ENCODE peak calls at places on chromosomes 6 and 20, in five cellular contexts. K is tibial nerve; X is CD8-positive, alpha-beta T cell; G is psoas muscle; B is WERI-Rb-1. U is an unnamed sample.
A peak's percentile ranks its signal among the peaks of the same experiment; 100 is the strongest.

GRCh38 chr6:144152334-144152900 is 2.1 kb downstream of the STX11 start:
- DNase-seq in K (no peak), G (no peak), X (no peak), B (no peak), U (no peak)

GRCh38 chr6:150696156-150696555 is 96.5 kb downstream of the PLEKHG1 start:
- DNase-seq in B (no peak), G (no peak), K (no peak), X (no peak), U (no peak)

GRCh38 chr6:75065524-75065923 is 140.3 kb downstream of the COL12A1 start:
- DNase-seq in K (no peak), G (no peak), X (no peak), B (no peak), U (no peak)

GRCh38 chr6:44278316-44278715 is 8.1 kb downstream of the TMEM151B start:
- DNase-seq in X (no peak), G (no peak), B (peak; percentile 69), K (no peak), U (no peak)

GRCh38 chr6:31386977-31387376 is 16.4 kb upstream of the MICA start:
- DNase-seq in K (no peak), B (no peak), X (no peak), G (no peak), U (no peak)

GRCh38 chr6:87281426-87281825 is 41.0 kb upstream of the SMIM8 start:
- DNase-seq in X (no peak), K (no peak), B (no peak), G (no peak), U (no peak)

GRCh38 chr6:72931325-72931903 is 293.9 kb downstream of the KHDC1L start:
- DNase-seq in G (no peak), B (peak; percentile 52), K (no peak), X (no peak), U (no peak)

GRCh38 chr6:16909599-16910360 is 148.5 kb upstream of the ATXN1 start:
- DNase-seq in B (no peak), X (no peak), G (no peak), K (no peak), U (no peak)

GRCh38 chr6:105317607-105318533 is 85.0 kb downstream of the PREP start:
- DNase-seq in G (no peak), B (peak; percentile 16), K (no peak), X (peak; percentile 30), U (no peak)

GRCh38 chr6:111423960-111424846 is 58.8 kb downstream of the REV3L start:
- DNase-seq in X (no peak), G (no peak), B (no peak), K (no peak), U (no peak)

GRCh38 chr6:158142789-158143188 is 25.3 kb downstream of the SERAC1 start:
- DNase-seq in K (no peak), X (no peak), G (no peak), B (no peak), U (no peak)

GRCh38 chr20:63230800-63231268 is 4.9 kb upstream of the BIRC7 start:
- DNase-seq in K (no peak), B (peak; percentile 85), X (peak; percentile 16), G (peak; percentile 52), U (peak; percentile 79)

GRCh38 chr6:100176321-100176950 is 182.4 kb upstream of the MCHR2 start:
- DNase-seq in X (no peak), B (no peak), G (no peak), K (no peak), U (no peak)

GRCh38 chr20:51533291-51534172 is 9.0 kb downstream of the NFATC2 start:
- DNase-seq in G (no peak), X (no peak), B (no peak), K (no peak), U (peak; percentile 15)

GRCh38 chr6:111874030-111874425 is 776 bp upstream of the FYN start:
- DNase-seq in X (peak; percentile 78), B (no peak), K (no peak), G (peak; percentile 27), U (no peak)

GRCh38 chr6:161546632-161547031 is 272.8 kb upstream of the AGPAT4 start:
- DNase-seq in G (no peak), K (no peak), B (no peak), X (no peak), U (no peak)
- TF ChIP-seq CTCF in G (no peak), K (no peak), B (no peak), X (no peak), U (no peak)

DNA sequence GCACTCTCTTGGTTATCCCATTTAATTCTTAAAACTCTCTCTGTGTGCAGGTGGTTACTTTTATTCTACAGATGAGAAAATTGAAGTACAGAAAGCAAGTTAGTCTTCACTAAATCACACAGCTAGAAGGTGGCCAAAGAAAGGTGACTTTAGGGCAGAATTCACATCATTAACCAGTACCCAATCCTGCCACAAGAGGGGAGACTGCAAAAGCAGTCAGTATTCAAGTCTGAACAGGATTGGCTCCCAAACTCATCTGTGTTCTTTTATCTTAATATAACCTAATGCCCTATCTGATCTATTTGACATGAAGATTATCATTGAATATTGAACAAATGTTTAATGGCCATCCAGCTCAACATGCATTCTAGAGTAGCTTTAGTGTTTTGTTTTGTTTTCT is 225.3 kb upstream of the FAM83B start:
- DNase-seq in B (peak; percentile 19), G (no peak), X (no peak), K (no peak), U (no peak)
- TF ChIP-seq CTCF in B (peak; percentile 68), G (no peak), X (no peak), K (peak; percentile 20), U (peak; percentile 76)

GRCh38 chr6:156752666-156753301 is 24.4 kb upstream of the ARID1B start:
- DNase-seq in X (no peak), G (peak; percentile 25), K (no peak), B (peak; percentile 26), U (no peak)
- TF ChIP-seq CTCF in X (no peak), G (peak; percentile 20), K (no peak), B (peak; percentile 59), U (no peak)

GRCh38 chr6:52536424-52536916 is 40.4 kb downstream of the TRAM2 start:
- DNase-seq in B (no peak), X (no peak), G (no peak), K (no peak), U (no peak)
- TF ChIP-seq CTCF in B (no peak), X (no peak), G (no peak), K (no peak), U (no peak)

DNA sequence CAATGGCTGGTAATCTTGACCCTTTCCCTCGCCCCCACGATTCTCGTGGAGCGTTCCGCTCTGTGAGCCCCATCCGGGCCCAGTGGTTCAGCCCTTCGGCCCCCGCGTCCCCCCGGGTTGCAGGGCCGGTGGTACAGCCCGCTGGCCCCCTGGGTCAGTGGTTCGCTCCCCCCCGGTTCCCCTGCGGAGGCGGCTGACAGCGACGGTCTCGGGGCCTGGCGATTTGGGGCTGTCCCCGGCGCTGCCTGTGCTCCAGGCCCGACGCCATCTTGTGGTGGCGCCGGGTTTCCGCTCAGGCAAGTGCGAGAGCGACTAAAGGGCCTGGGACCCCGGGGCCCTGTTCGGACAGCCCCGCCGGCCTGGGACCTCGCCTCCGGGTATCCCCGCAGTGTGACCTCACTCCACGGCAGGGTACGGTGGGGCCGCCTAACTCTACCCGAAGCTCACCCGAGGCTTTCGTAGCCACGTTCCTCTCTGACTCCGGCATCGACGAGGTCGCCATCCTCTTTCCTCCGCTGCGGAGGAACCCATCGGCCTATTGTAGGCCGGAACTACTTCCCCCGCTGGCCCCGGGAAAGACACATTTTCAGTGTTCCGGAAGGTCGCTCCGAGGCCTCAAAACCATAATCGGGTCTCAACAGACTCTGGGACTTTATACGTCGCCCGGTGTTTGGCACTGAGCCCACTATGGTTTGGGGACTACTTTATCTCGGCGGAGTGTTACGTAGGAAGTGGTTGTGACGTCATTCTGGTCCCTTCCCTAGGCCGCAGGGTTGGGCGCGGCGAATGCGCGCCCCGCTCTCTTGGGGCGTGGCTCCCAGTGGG is at the start of gene ZNF335:
- DNase-seq in B (peak; percentile 94), K (peak; percentile 91), G (peak; percentile 97), X (peak; percentile 93), U (peak; percentile 96)
- TF ChIP-seq CTCF in B (peak; percentile 4), K (peak; percentile 42), G (peak; percentile 49), X (no peak), U (peak; percentile 70)